ENCODE peak calls at places on chromosomes 16 and 17, in six cellular contexts. O, U, E, I, Z and R are unnamed samples.

GRCh38 chr17:32021618-32021955 is 14.4 kb downstream of the LRRC37B start:
- DNase-seq in U (no peak), E (no peak), Z (no peak), I (no peak), O (no peak), R (no peak)

GRCh38 chr16:29645699-29646187 is 17.3 kb upstream of the SPN start:
- DNase-seq in O (no peak), E (no peak), Z (no peak), I (no peak), U (peak; percentile 18), R (no peak)

GRCh38 chr17:10318540-10318939 is 54.3 kb downstream of the MYH13 start:
- DNase-seq in O (no peak), E (no peak), I (no peak), Z (no peak), U (no peak), R (no peak)

GRCh38 chr16:15434425-15435215 is at the start of gene BMERB1:
- DNase-seq in U (peak; percentile 74), O (peak; percentile 80), Z (peak; percentile 77), I (peak; percentile 7), E (peak; percentile 43), R (peak; percentile 81)

GRCh38 chr17:34269969-34270368 is at the start of gene CCL7:
- DNase-seq in I (no peak), O (no peak), E (no peak), U (peak; percentile 23), Z (no peak), R (no peak)

GRCh38 chr17:5950871-5951270 is 119.3 kb upstream of the WSCD1 start:
- DNase-seq in Z (no peak), O (no peak), U (no peak), I (no peak), E (no peak), R (no peak)

GRCh38 chr16:85554791-85555548 is 58.2 kb upstream of the GSE1 start:
- DNase-seq in U (peak; percentile 71), I (no peak), E (no peak), Z (peak; percentile 70), O (peak; percentile 80), R (peak; percentile 74)

GRCh38 chr17:18981642-18982424 is 22.7 kb downstream of the FAM83G start:
- DNase-seq in E (no peak), Z (no peak), I (no peak), O (peak; percentile 86), U (peak; percentile 87), R (peak; percentile 55)

GRCh38 chr16:14362774-14363371 is 267.2 kb downstream of the PARN start:
- DNase-seq in U (peak; percentile 71), O (peak; percentile 67), Z (no peak), I (no peak), E (no peak), R (no peak)

GRCh38 chr16:86862596-86862995 is 284.2 kb downstream of the FOXL1 start:
- DNase-seq in U (no peak), E (no peak), Z (no peak), O (no peak), I (no peak), R (no peak)

GRCh38 chr17:49407981-49408501 is 6.6 kb downstream of the PHB1 start:
- DNase-seq in I (peak; percentile 71), O (peak; percentile 53), E (peak; percentile 46), Z (peak; percentile 88), U (peak; percentile 74), R (peak; percentile 93)